ENCODE peak calls at places on chromosomes 13 and 19, in five cellular contexts. K, Y, F, M and E are unnamed samples.

GRCh38 chr13:18992791-18993190 is 188.8 kb downstream of the TUBA3C start:
- DNase-seq in K (no peak), Y (no peak), M (no peak), F (no peak), E (no peak)

GRCh38 chr19:41353466-41354342 is at the start of gene TGFB1:
- DNase-seq in M (peak; percentile 91), Y (peak; percentile 89), K (no peak), F (peak; percentile 78), E (peak; percentile 54)

GRCh38 chr13:106490177-106490576 is 45.3 kb downstream of the EFNB2 start:
- DNase-seq in Y (no peak), M (no peak), K (no peak), F (no peak), E (no peak)

GRCh38 chr13:100525453-100526298 is 62.9 kb downstream of the GGACT start:
- DNase-seq in Y (no peak), F (no peak), K (no peak), M (no peak), E (no peak)

GRCh38 chr13:100203696-100204367 is 114.9 kb downstream of the PCCA start:
- DNase-seq in F (peak; percentile 78), Y (peak; percentile 11), M (no peak), K (no peak), E (peak; percentile 83)

GRCh38 chr13:105627270-105627669 is 908.2 kb downstream of the EFNB2 start:
- DNase-seq in M (no peak), K (no peak), Y (no peak), F (peak; percentile 15), E (peak; percentile 19)

GRCh38 chr19:41956621-41957020 is 2.5 kb downstream of the RABAC1 start:
- DNase-seq in K (no peak), Y (no peak), F (no peak), M (no peak), E (no peak)

GRCh38 chr19:41219924-41220567 is 1.0 kb downstream of the AXL start:
- DNase-seq in F (peak; percentile 71), Y (no peak), M (no peak), K (no peak), E (no peak)

GRCh38 chr19:48636859-48637448 is at the start of gene DBP:
- DNase-seq in Y (no peak), M (no peak), K (no peak), F (peak; percentile 53), E (peak; percentile 38)

GRCh38 chr19:16180611-16181010 is 4.6 kb upstream of the FAM32A start:
- DNase-seq in Y (no peak), F (peak; percentile 62), M (no peak), K (no peak), E (peak; percentile 31)

GRCh38 chr13:113411216-113412023 is 41.9 kb downstream of the ADPRHL1 start:
- DNase-seq in Y (no peak), K (peak; percentile 63), M (no peak), F (peak; percentile 96), E (peak; percentile 88)